ENCODE peak calls at places on chromosomes 2 and 18, in four cellular contexts. A is esophagus squamous epithelium, K is HCT116, L is NCI-H510A treated with DMSO at 0.1 percent for 48 hours. B is an unnamed sample.

GRCh38 chr2:72915907-72916742 is 1.2 kb upstream of the EMX1 start:
- DNase-seq in L (peak), A (no peak), K (no peak), B (peak)

GRCh38 chr2:45435316-45435715 is 175.8 kb downstream of the SRBD1 start:
- DNase-seq in L (peak), A (no peak), K (no peak), B (no peak)

GRCh38 chr2:24515335-24515734 is 24.3 kb downstream of the NCOA1 start:
- DNase-seq in K (no peak), A (no peak), L (no peak), B (no peak)

GRCh38 chr2:117618607-117619006 is 195.9 kb upstream of the DDX18 start:
- DNase-seq in A (no peak), L (no peak), K (no peak), B (no peak)

GRCh38 chr18:3119401-3120323 is 100.1 kb downstream of the MYOM1 start:
- DNase-seq in A (no peak), K (no peak), L (no peak), B (no peak)

GRCh38 chr2:73925853-73926492 is 707 bp upstream of the DGUOK start:
- DNase-seq in A (no peak), K (no peak), L (peak), B (no peak)

GRCh38 chr2:96146881-96147592 is 1.8 kb upstream of the DUSP2 start:
- DNase-seq in K (no peak), A (no peak), L (no peak), B (peak)

GRCh38 chr2:122528061-122528460 is 772.6 kb downstream of the TSN start:
- DNase-seq in L (no peak), A (no peak), K (no peak), B (no peak)

GRCh38 chr2:95525294-95526035 is 40.9 kb upstream of the TRIM43B start:
- DNase-seq in A (no peak), K (no peak), L (no peak), B (no peak)

GRCh38 chr18:36203360-36203895 is 16.1 kb downstream of the MOCOS start:
- DNase-seq in A (no peak), L (no peak), K (no peak), B (no peak)

GRCh38 chr2:134657650-134658250 is 61.0 kb downstream of the TMEM163 start:
- DNase-seq in L (no peak), A (no peak), K (peak), B (no peak)

GRCh38 chr2:59301466-59302402 is 1060.6 kb upstream of the FANCL start:
- DNase-seq in L (peak), A (no peak), K (peak), B (no peak)